ENCODE peak calls at places on chromosomes 7 and 10, in seven cellular contexts. Z, D, C, T, H, P and Y are unnamed samples.

GRCh38 chr7:112357136-112357535 is 93.1 kb upstream of the IFRD1 start:
- DNase-seq in Z (no peak), D (no peak), T (no peak), P (no peak), H (no peak), C (no peak), Y (no peak)

GRCh38 chr7:50088463-50089129 is 4.5 kb downstream of the ZPBP start:
- DNase-seq in T (no peak), D (no peak), H (no peak), P (no peak), C (no peak), Z (no peak), Y (no peak)

GRCh38 chr10:101014230-101014884 is 14.7 kb downstream of the LZTS2 start:
- DNase-seq in C (peak), Z (peak), P (peak), D (no peak), T (peak), H (peak), Y (no peak)

GRCh38 chr10:17645591-17646345 is 1.8 kb downstream of the STAM start:
- DNase-seq in D (no peak), T (no peak), P (no peak), Z (no peak), C (no peak), H (no peak), Y (no peak)

GRCh38 chr10:5464521-5464920 is 34.8 kb downstream of the CALML5 start:
- DNase-seq in H (no peak), C (no peak), Z (no peak), P (no peak), T (no peak), D (no peak), Y (no peak)

GRCh38 chr7:145082366-145083240 is 246.8 kb upstream of the TPK1 start:
- DNase-seq in H (no peak), Z (no peak), P (no peak), T (peak), D (no peak), C (no peak), Y (no peak)

GRCh38 chr7:91112902-91113321 is 151.3 kb upstream of the FZD1 start:
- DNase-seq in H (peak), C (no peak), D (no peak), Z (no peak), P (no peak), T (no peak), Y (no peak)

GRCh38 chr7:150862356-150862755 is 10.0 kb downstream of the AOC1 start:
- DNase-seq in C (no peak), T (no peak), P (no peak), D (no peak), H (no peak), Z (no peak), Y (no peak)

GRCh38 chr7:45073031-45073842 is 15.5 kb downstream of the NACAD start:
- DNase-seq in H (no peak), P (no peak), T (no peak), C (no peak), Z (no peak), D (no peak), Y (no peak)

GRCh38 chr7:6271694-6272371 is 591 bp downstream of the CYTH3 start:
- DNase-seq in D (no peak), H (no peak), P (peak), T (peak), C (peak), Z (peak), Y (no peak)

GRCh38 chr10:70917635-70918034 is 29.3 kb upstream of the PCBD1 start:
- DNase-seq in H (no peak), P (no peak), C (peak), T (no peak), Z (peak), D (no peak), Y (no peak)

GRCh38 chr7:63925262-63925625 is 73.4 kb upstream of the ZNF722 start:
- DNase-seq in Z (no peak), T (no peak), H (no peak), P (no peak), C (no peak), D (no peak), Y (no peak)
- H3K4me3 ChIP-seq in Z (peak), T (peak), H (no peak), P (peak), C (peak), D (peak), Y (no peak)

DNA sequence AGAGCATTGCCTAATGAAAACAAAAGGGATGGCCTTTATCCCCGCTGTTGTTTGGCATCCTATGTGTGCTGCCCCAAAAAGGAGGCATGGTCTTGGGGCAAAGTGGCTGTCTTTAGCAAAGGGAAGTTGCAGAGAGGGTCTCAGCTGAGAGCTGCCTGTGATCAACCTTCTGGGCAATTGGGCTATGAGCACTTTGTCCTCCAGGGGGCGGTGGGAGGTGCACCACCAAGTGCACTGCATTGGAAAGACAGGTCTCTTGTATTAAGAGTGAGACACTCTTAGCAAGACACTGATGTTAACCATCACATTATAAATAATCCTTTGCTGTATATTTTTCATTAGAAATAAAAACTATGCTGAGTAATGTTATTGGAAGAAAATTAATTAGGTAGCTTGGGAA is 314.8 kb downstream of the POM121L12 start:
- DNase-seq in P (no peak), Z (peak), C (no peak), H (no peak), T (peak), D (no peak), Y (no peak)
- TF ChIP-seq CTCF in P (no peak), Z (peak), C (peak), H (peak), T (peak), D (peak), Y (peak)

DNA sequence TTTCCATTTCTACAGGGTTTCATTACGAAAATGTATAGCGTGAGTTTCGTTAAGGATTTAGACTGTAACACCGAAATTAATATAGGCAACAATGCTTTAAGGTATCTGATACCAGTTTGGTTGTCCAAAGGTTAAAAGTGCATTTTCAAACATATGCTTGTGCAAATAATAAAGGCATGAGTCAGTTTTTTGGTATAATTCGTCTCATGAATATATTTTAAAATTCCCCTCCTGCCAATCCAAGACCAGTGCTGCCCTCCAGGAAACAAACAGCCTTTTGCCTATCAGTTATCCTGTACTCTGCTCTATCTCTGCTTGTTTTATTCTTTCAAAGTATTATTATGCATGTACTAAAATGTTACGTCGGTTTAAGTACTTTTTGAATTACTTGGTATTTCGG is 2.0 kb downstream of the LCOR start:
- DNase-seq in P (no peak), T (no peak), C (no peak), Z (no peak), H (no peak), D (no peak), Y (no peak)
- H3K4me3 ChIP-seq in P (peak), T (no peak), C (peak), Z (peak), H (peak), D (peak), Y (peak)

GRCh38 chr10:124912052-124912435 is 29.9 kb upstream of the ZRANB1 start:
- DNase-seq in T (no peak), C (no peak), H (no peak), Z (no peak), D (no peak), P (no peak), Y (no peak)

GRCh38 chr10:124912487-124912886 is 29.4 kb upstream of the ZRANB1 start:
- DNase-seq in P (no peak), D (no peak), Z (no peak), T (no peak), C (no peak), H (no peak), Y (no peak)

GRCh38 chr10:124909563-124909962 is 32.4 kb upstream of the ZRANB1 start:
- DNase-seq in P (no peak), D (no peak), C (no peak), T (no peak), H (no peak), Z (no peak), Y (no peak)

GRCh38 chr10:124913167-124913566 is 28.8 kb upstream of the ZRANB1 start:
- DNase-seq in Z (no peak), H (no peak), T (no peak), C (no peak), P (no peak), D (peak), Y (no peak)

GRCh38 chr10:124911124-124912051 is 30.5 kb upstream of the ZRANB1 start:
- DNase-seq in P (no peak), H (peak), D (no peak), T (no peak), Z (no peak), C (no peak), Y (no peak)
- TF ChIP-seq CTCF in P (no peak), H (no peak), D (no peak), T (no peak), Z (no peak), C (no peak), Y (no peak)